ENCODE peak calls at places on chromosomes 6 and 20, in eight cellular contexts. H is bronchial epithelial cell; I is dorsolateral prefrontal cortex; W is NCI-H460; S is pons; A is pancreas; N is activated CD4-positive, alpha-beta T cell treated with anti-CD3 and anti-CD28 coated beads, Interleukin-2, amount 50 U/mL, for 4 hours; G is A172. M is an unnamed sample.

GRCh38 chr20:18101125-18101820 is 36.4 kb upstream of the KAT14 start:
- DNase-seq in G (no peak), N (no peak), A (no peak), H (no peak), S (no peak), W (no peak), I (no peak), M (no peak)

GRCh38 chr20:50388733-50389436 is 121.3 kb upstream of the PTPN1 start:
- DNase-seq in I (no peak), G (no peak), H (no peak), A (no peak), N (no peak), S (no peak), W (no peak), M (no peak)

GRCh38 chr20:17992847-17993508 is 24.2 kb downstream of the MGME1 start:
- DNase-seq in S (no peak), A (no peak), W (no peak), I (no peak), G (no peak), H (peak; percentile 69), N (no peak), M (no peak)

GRCh38 chr6:56860466-56860865 is 94.4 kb upstream of the BEND6 start:
- DNase-seq in I (no peak), S (no peak), N (no peak), G (peak; percentile 65), A (no peak), H (peak; percentile 59), W (no peak), M (peak; percentile 41)

GRCh38 chr6:53464942-53465460 is 79.9 kb downstream of the GCLC start:
- DNase-seq in W (no peak), I (no peak), G (no peak), S (no peak), A (no peak), H (peak; percentile 35), N (no peak), M (no peak)

GRCh38 chr6:32154514-32155161 is 697 bp downstream of the PPT2 start:
- DNase-seq in I (peak; percentile 51), S (peak; percentile 66), G (peak; percentile 58), H (peak; percentile 57), A (peak; percentile 88), W (peak; percentile 56), N (peak; percentile 49), M (peak; percentile 71)

GRCh38 chr20:31713312-31714049 is 9.2 kb downstream of the BCL2L1 start:
- DNase-seq in N (no peak), H (peak; percentile 80), I (no peak), A (no peak), W (peak; percentile 86), S (no peak), G (peak; percentile 98), M (peak; percentile 88)

GRCh38 chr6:30787954-30788353 is 43.6 kb upstream of the IER3 start:
- DNase-seq in A (no peak), H (no peak), W (no peak), G (no peak), N (no peak), I (no peak), S (peak; percentile 68), M (no peak)

GRCh38 chr6:129448965-129449364 is 261.0 kb downstream of the ARHGAP18 start:
- DNase-seq in G (no peak), A (no peak), N (no peak), I (no peak), H (no peak), S (no peak), W (no peak), M (no peak)

GRCh38 chr6:158666637-158667359 is 16.9 kb downstream of the SYTL3 start:
- DNase-seq in W (no peak), I (no peak), H (peak; percentile 63), A (no peak), N (no peak), G (no peak), S (peak; percentile 81), M (no peak)

GRCh38 chr20:24842591-24843442 is 106.3 kb upstream of the CST7 start:
- DNase-seq in W (no peak), G (peak; percentile 22), S (peak; percentile 37), N (no peak), H (no peak), I (no peak), A (no peak), M (no peak)

GRCh38 chr6:44115866-44116265 is 11.4 kb downstream of the MRPL14 start:
- DNase-seq in G (peak; percentile 88), W (no peak), I (no peak), S (no peak), A (no peak), N (no peak), H (peak; percentile 89), M (no peak)

GRCh38 chr6:11120273-11121005 is 8.9 kb upstream of the ERVFRD-1 start:
- DNase-seq in N (no peak), H (peak; percentile 64), A (no peak), S (no peak), W (no peak), G (peak; percentile 26), I (no peak), M (no peak)